ENCODE peak calls at places on chromosomes 6 and 20, in ten cellular contexts. H is GM06990, K is cardiac fibroblast, P is AG04450, F is dorsolateral prefrontal cortex, R is OCI-LY7, U is sigmoid colon, T is PC-9, Y is heart left ventricle, A is WERI-Rb-1. Z is an unnamed sample.

GRCh38 chr6:89921691-89922090 is 27.4 kb downstream of the GJA10 start:
- DNase-seq in H (no peak), K (no peak), P (no peak), F (no peak), R (no peak), U (no peak), T (no peak), Y (no peak), A (no peak), Z (no peak)

GRCh38 chr20:41532935-41533334 is 85.2 kb downstream of the CHD6 start:
- DNase-seq in H (no peak), K (no peak), P (no peak), F (no peak), R (no peak), U (no peak), T (no peak), Y (no peak), A (no peak), Z (no peak)

GRCh38 chr20:5056801-5057599 is 55.7 kb upstream of the SLC23A2 start:
- DNase-seq in H (peak; percentile 27), K (peak; percentile 60), P (no peak), F (no peak), R (peak; percentile 57), U (no peak), T (peak; percentile 82), Y (peak; percentile 36), A (no peak), Z (no peak)

GRCh38 chr6:189676-190075 is 102.6 kb upstream of the DUSP22 start:
- DNase-seq in H (no peak), K (no peak), P (no peak), F (no peak), R (no peak), U (no peak), T (no peak), Y (no peak), A (no peak), Z (no peak)

GRCh38 chr6:6856538-6857523 is 250.9 kb upstream of the RREB1 start:
- DNase-seq in H (peak; percentile 69), K (peak; percentile 59), P (no peak), F (no peak), R (no peak), U (peak; percentile 76), T (peak; percentile 92), Y (peak; percentile 51), A (peak; percentile 42), Z (peak; percentile 57)

GRCh38 chr6:151962246-151962846 is 154.9 kb downstream of the ESR1 start:
- DNase-seq in H (no peak), K (peak; percentile 50), P (no peak), F (no peak), R (no peak), U (no peak), T (no peak), Y (no peak), A (no peak), Z (no peak)

GRCh38 chr6:80639243-80639642 is 532.8 kb downstream of the BCKDHB start:
- DNase-seq in H (no peak), K (no peak), P (no peak), F (no peak), R (no peak), U (no peak), T (no peak), Y (no peak), A (no peak), Z (no peak)

GRCh38 chr20:10467985-10468845 is 33.1 kb downstream of the SLX4IP start:
- DNase-seq in H (no peak), K (peak; percentile 40), P (no peak), F (no peak), R (no peak), U (no peak), T (peak; percentile 54), Y (no peak), A (no peak), Z (no peak)

GRCh38 chr6:81326856-81327561 is 425.5 kb downstream of the TENT5A start:
- DNase-seq in H (no peak), K (peak; percentile 28), P (no peak), F (no peak), R (no peak), U (no peak), T (no peak), Y (no peak), A (no peak), Z (no peak)

GRCh38 chr20:18288748-18289705 is 700 bp downstream of the ZNF133 start:
- DNase-seq in H (no peak), K (peak; percentile 38), P (no peak), F (no peak), R (no peak), U (no peak), T (no peak), Y (no peak), A (no peak), Z (no peak)

GRCh38 chr6:2733324-2733723 is 17.4 kb downstream of the MYLK4 start:
- DNase-seq in H (peak; percentile 41), K (peak; percentile 82), P (no peak), F (no peak), R (peak; percentile 86), U (peak; percentile 81), T (no peak), Y (peak; percentile 73), A (no peak), Z (peak; percentile 56)

GRCh38 chr6:17167327-17167979 is 65.6 kb downstream of the STMND1 start:
- DNase-seq in H (no peak), K (peak; percentile 38), P (no peak), F (no peak), R (no peak), U (no peak), T (no peak), Y (peak; percentile 54), A (peak; percentile 85), Z (no peak)
- TF ChIP-seq CTCF in H (peak; percentile 33), K (peak; percentile 45), P (peak; percentile 43), F (peak; percentile 39), R (no peak), U (no peak), T (peak; percentile 58), Y (peak; percentile 61), A (peak; percentile 87), Z (peak; percentile 28)

GRCh38 chr6:33204415-33205171 is at the start of gene HSD17B8:
- DNase-seq in H (peak; percentile 90), K (peak; percentile 87), P (peak; percentile 79), F (peak; percentile 95), R (peak; percentile 95), U (peak; percentile 97), T (peak; percentile 84), Y (peak; percentile 96), A (peak; percentile 100), Z (no peak)

GRCh38 chr6:33201935-33202334 is 1.3 kb downstream of the SLC39A7 start:
- DNase-seq in H (no peak), K (no peak), P (no peak), F (no peak), R (no peak), U (no peak), T (no peak), Y (no peak), A (no peak), Z (no peak)

GRCh38 chr6:33204165-33204414 is 365 bp upstream of the HSD17B8 start:
- DNase-seq in H (no peak), K (no peak), P (no peak), F (no peak), R (no peak), U (no peak), T (no peak), Y (no peak), A (no peak), Z (no peak)

GRCh38 chr6:33202799-33203198 is 1.7 kb upstream of the HSD17B8 start:
- DNase-seq in H (no peak), K (no peak), P (no peak), F (no peak), R (no peak), U (no peak), T (no peak), Y (no peak), A (no peak), Z (no peak)

GRCh38 chr6:33203443-33204164 is 851 bp upstream of the HSD17B8 start:
- DNase-seq in H (no peak), K (no peak), P (no peak), F (no peak), R (no peak), U (no peak), T (no peak), Y (no peak), A (no peak), Z (no peak)
- H3K4me3 ChIP-seq in H (no peak overlapping the region), K (no peak overlapping the region), P (peak overlapping the region; percentile 17), F (peak overlapping the region; percentile 67), R (peak overlapping the region; percentile 78), U (no peak overlapping the region), T (no peak overlapping the region), Y (peak overlapping the region; percentile 91), A (no peak overlapping the region), Z (no peak overlapping the region)

GRCh38 chr20:2208897-2209296 is 86.9 kb upstream of the TGM3 start:
- DNase-seq in H (no peak), K (no peak), P (no peak), F (no peak), R (no peak), U (no peak), T (no peak), Y (no peak), A (no peak), Z (no peak)

GRCh38 chr20:2207770-2208097 is 88.1 kb upstream of the TGM3 start:
- DNase-seq in H (no peak), K (no peak), P (no peak), F (no peak), R (no peak), U (no peak), T (no peak), Y (no peak), A (no peak), Z (no peak)

GRCh38 chr20:2204021-2204420 is 91.8 kb upstream of the TGM3 start:
- DNase-seq in H (no peak), K (no peak), P (no peak), F (no peak), R (no peak), U (no peak), T (no peak), Y (no peak), A (no peak), Z (no peak)

GRCh38 chr20:2203436-2203835 is 92.4 kb upstream of the TGM3 start:
- DNase-seq in H (no peak), K (no peak), P (no peak), F (no peak), R (no peak), U (no peak), T (no peak), Y (no peak), A (no peak), Z (no peak)

GRCh38 chr20:2206957-2207769 is 88.6 kb upstream of the TGM3 start:
- DNase-seq in H (peak; percentile 79), K (peak; percentile 54), P (no peak), F (peak; percentile 83), R (no peak), U (peak; percentile 79), T (no peak), Y (peak; percentile 74), A (peak; percentile 89), Z (no peak)
- TF ChIP-seq CTCF in H (peak; percentile 77), K (peak; percentile 62), P (peak; percentile 62), F (peak; percentile 75), R (peak; percentile 42), U (peak; percentile 29), T (peak; percentile 28), Y (peak; percentile 79), A (peak; percentile 82), Z (peak; percentile 68)

DNA sequence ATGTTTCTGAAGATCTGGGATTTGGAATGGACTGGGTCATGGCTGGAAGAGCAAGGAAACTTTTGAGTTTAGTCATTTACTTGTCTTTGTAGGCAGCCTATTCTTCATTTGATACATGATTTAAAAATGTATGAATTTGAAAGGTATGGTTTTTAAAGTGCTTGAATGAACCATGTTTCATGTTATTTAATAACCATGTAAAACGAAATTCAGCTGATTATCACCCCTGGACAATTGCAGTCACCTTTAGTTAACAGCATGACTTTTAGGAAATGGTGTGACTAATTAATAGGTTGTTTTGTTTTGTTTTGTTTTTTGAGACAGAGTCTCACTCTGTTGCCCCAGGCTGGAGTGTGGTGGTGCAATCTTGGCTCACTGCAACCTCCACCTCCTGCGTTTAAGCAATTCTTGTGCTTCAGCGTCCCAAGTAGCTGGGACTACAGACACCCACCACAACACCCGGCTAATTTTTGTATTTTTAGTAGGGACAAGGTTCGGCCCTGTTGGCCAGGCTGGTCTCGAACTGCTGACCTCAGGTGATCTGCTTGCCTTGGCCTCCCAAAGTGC is 2.1 kb downstream of the STX11 start:
- DNase-seq in H (no peak), K (no peak), P (no peak), F (no peak), R (no peak), U (no peak), T (no peak), Y (no peak), A (no peak), Z (no peak)
- H3K4me3 ChIP-seq in H (peak overlapping the region; percentile 89), K (no peak overlapping the region), P (no peak overlapping the region), F (no peak overlapping the region), R (no peak overlapping the region), U (no peak overlapping the region), T (no peak overlapping the region), Y (no peak overlapping the region), A (no peak overlapping the region), Z (peak overlapping the region; percentile 79)

Z was measured in GM12864.